ENCODE peak calls at places on chromosomes 1 and 21, in nine cellular contexts. Z is brain microvascular endothelial cell; D is neural crest cell; P is GDM1; M is iPS-NIHi11; N is H1; A is esophagus squamous epithelium; K is HepG2; F is stimulated activated naive CD8-positive, alpha-beta T cell treated with anti-CD3 and anti-CD28 coated beads, Interleukin-15, Interleukin-2, amounts not matched to agents 100 U/mL and 50 U/mL, for 24 hours. R is an unnamed sample.

GRCh38 chr1:44318097-44319088 is 36.7 kb downstream of the ERI3 start:
- DNase-seq in Z (peak), D (peak), P (no peak), M (peak), N (peak), A (no peak), K (peak), F (peak), R (peak)

GRCh38 chr1:51906306-51907078 is 28.0 kb upstream of the NRDC start:
- DNase-seq in Z (no peak), D (no peak), P (no peak), M (no peak), N (no peak), A (no peak), K (no peak), F (no peak), R (peak)

GRCh38 chr1:9291914-9292360 is 757 bp upstream of the SPSB1 start:
- DNase-seq in Z (peak), D (no peak), P (no peak), M (no peak), N (no peak), A (no peak), K (peak), F (no peak), R (peak)

GRCh38 chr1:73611681-73612080 is 586.3 kb downstream of the LRRIQ3 start:
- DNase-seq in Z (no peak), D (no peak), P (no peak), M (no peak), N (no peak), A (no peak), K (no peak), F (no peak), R (no peak)

GRCh38 chr21:34952701-34953100 is 96.4 kb downstream of the RUNX1 start:
- DNase-seq in Z (no peak), D (no peak), P (no peak), M (no peak), N (no peak), A (no peak), K (no peak), F (no peak), R (no peak)

GRCh38 chr1:40930174-40930573 is 49.3 kb upstream of the CTPS1 start:
- DNase-seq in Z (no peak), D (no peak), P (no peak), M (no peak), N (no peak), A (no peak), K (peak), F (no peak), R (no peak)

GRCh38 chr1:181159451-181160151 is 71.1 kb downstream of the IER5 start:
- DNase-seq in Z (peak), D (no peak), P (peak), M (no peak), N (no peak), A (no peak), K (no peak), F (peak), R (no peak)

GRCh38 chr1:30028283-30028682 is 695.1 kb downstream of the MATN1 start:
- DNase-seq in Z (no peak), D (no peak), P (no peak), M (no peak), N (no peak), A (no peak), K (no peak), F (no peak), R (no peak)

GRCh38 chr1:79353224-79353623 is 346.7 kb upstream of the ADGRL4 start:
- DNase-seq in Z (peak), D (peak), P (peak), M (peak), N (no peak), A (no peak), K (peak), F (no peak), R (peak)

GRCh38 chr1:151972533-151973270 is 21.0 kb downstream of the S100A10 start:
- DNase-seq in Z (peak), D (no peak), P (no peak), M (peak), N (no peak), A (no peak), K (no peak), F (no peak), R (peak)

GRCh38 chr21:42157606-42158310 is 61.2 kb upstream of the ABCG1 start:
- DNase-seq in Z (no peak), D (no peak), P (no peak), M (peak), N (no peak), A (no peak), K (no peak), F (no peak), R (no peak)

GRCh38 chr1:183331095-183331742 is 87.0 kb downstream of the NMNAT2 start:
- DNase-seq in Z (no peak), D (no peak), P (no peak), M (peak), N (no peak), A (no peak), K (peak), F (no peak), R (no peak)

GRCh38 chr1:244901400-244901799 is 37.1 kb upstream of the HNRNPU start:
- DNase-seq in Z (no peak), D (no peak), P (no peak), M (no peak), N (no peak), A (no peak), K (peak), F (no peak), R (no peak)

GRCh38 chr1:226717256-226717909 is 21.7 kb downstream of the ITPKB start:
- DNase-seq in Z (no peak), D (no peak), P (peak), M (no peak), N (no peak), A (no peak), K (no peak), F (no peak), R (no peak)

GRCh38 chr1:40381268-40382109 is 8.0 kb downstream of the SMAP2 start:
- DNase-seq in Z (no peak), D (no peak), P (no peak), M (no peak), N (no peak), A (no peak), K (no peak), F (no peak), R (no peak)

GRCh38 chr1:227215863-227216510 is 102.3 kb downstream of the CDC42BPA start:
- DNase-seq in Z (no peak), D (no peak), P (no peak), M (no peak), N (no peak), A (no peak), K (no peak), F (no peak), R (no peak)

GRCh38 chr1:110746644-110747259 is 72.0 kb upstream of the KCNA3 start:
- DNase-seq in Z (peak), D (peak), P (no peak), M (peak), N (peak), A (no peak), K (peak), F (peak), R (peak)

GRCh38 chr21:42750737-42751530 is 97.5 kb downstream of the PDE9A start:
- DNase-seq in Z (no peak), D (no peak), P (no peak), M (no peak), N (no peak), A (no peak), K (no peak), F (no peak), R (no peak)

GRCh38 chr1:34929497-34929852 is at the start of gene DLGAP3:
- DNase-seq in Z (no peak), D (peak), P (no peak), M (peak), N (no peak), A (no peak), K (no peak), F (peak), R (no peak)

GRCh38 chr1:54714881-54715492 is 674 bp upstream of the TTC4 start:
- DNase-seq in Z (no peak), D (no peak), P (no peak), M (no peak), N (no peak), A (no peak), K (no peak), F (no peak), R (no peak)

GRCh38 chr1:235068155-235069121 is 60.2 kb downstream of the TOMM20 start:
- DNase-seq in Z (peak), D (no peak), P (no peak), M (no peak), N (no peak), A (no peak), K (peak), F (no peak), R (no peak)

GRCh38 chr21:43938751-43939442 is 73.2 kb upstream of the TRAPPC10 start:
- DNase-seq in Z (peak), D (peak), P (peak), M (peak), N (peak), A (peak), K (peak), F (peak), R (peak)

GRCh38 chr1:209150114-209150513 is 433.4 kb upstream of the CAMK1G start:
- DNase-seq in Z (peak), D (peak), P (no peak), M (peak), N (no peak), A (no peak), K (peak), F (no peak), R (peak)

GRCh38 chr1:245867724-245868123 is 639.4 kb downstream of the SMYD3 start:
- DNase-seq in Z (no peak), D (no peak), P (no peak), M (no peak), N (no peak), A (no peak), K (no peak), F (no peak), R (no peak)

GRCh38 chr1:86583593-86583992 is 36.7 kb downstream of the CLCA4 start:
- DNase-seq in Z (no peak), D (no peak), P (no peak), M (no peak), N (no peak), A (no peak), K (no peak), F (no peak), R (no peak)

GRCh38 chr1:7313081-7313546 is 458.0 kb upstream of the VAMP3 start:
- DNase-seq in Z (no peak), D (peak), P (no peak), M (no peak), N (no peak), A (no peak), K (no peak), F (no peak), R (peak)

GRCh38 chr21:15272591-15272990 is 207.8 kb upstream of the NRIP1 start:
- DNase-seq in Z (no peak), D (no peak), P (no peak), M (no peak), N (no peak), A (no peak), K (no peak), F (no peak), R (no peak)

GRCh38 chr1:67987046-67987799 is 63.2 kb downstream of the DIRAS3 start:
- DNase-seq in Z (peak), D (no peak), P (no peak), M (no peak), N (no peak), A (no peak), K (no peak), F (no peak), R (no peak)

GRCh38 chr21:25790122-25790951 is 55.6 kb downstream of the GABPA start:
- DNase-seq in Z (peak), D (no peak), P (peak), M (peak), N (no peak), A (no peak), K (peak), F (peak), R (peak)

GRCh38 chr1:95640746-95641145 is 406.7 kb downstream of the RWDD3 start:
- DNase-seq in Z (peak), D (no peak), P (no peak), M (no peak), N (no peak), A (no peak), K (peak), F (no peak), R (no peak)

R was measured in foreskin melanocyte.